ENCODE peak calls at places on chromosomes 12 and 14, in six cellular contexts. T is tibial nerve, E is Peyer's patch, B is endodermal cell, O is A549, I is uterus. Q is an unnamed sample.

GRCh38 chr14:63323148-63323547 is 4.4 kb upstream of the GPHB5 start:
- DNase-seq in B (no peak), O (no peak), E (no peak), T (no peak), I (no peak), Q (no peak)

GRCh38 chr12:119710941-119711551 is 43.1 kb downstream of the PRKAB1 start:
- DNase-seq in O (no peak), E (no peak), T (no peak), I (no peak), B (no peak), Q (no peak)

GRCh38 chr14:63857467-63858030 is 4.7 kb downstream of the SYNE2 start:
- DNase-seq in E (no peak), O (no peak), T (no peak), B (no peak), I (no peak), Q (no peak)

GRCh38 chr14:50726372-50727107 is 58.4 kb upstream of the SAV1 start:
- DNase-seq in O (no peak), E (no peak), T (no peak), B (no peak), I (no peak), Q (no peak)

GRCh38 chr12:40104461-40105264 is 1.2 kb downstream of the SLC2A13 start:
- DNase-seq in E (no peak), I (peak; percentile 18), O (peak; percentile 14), B (no peak), T (no peak), Q (no peak)

GRCh38 chr12:5244513-5244972 is 187.4 kb upstream of the NTF3 start:
- DNase-seq in E (peak; percentile 51), B (peak; percentile 84), T (no peak), I (no peak), O (no peak), Q (no peak)

GRCh38 chr12:68240079-68240478 is 13.3 kb downstream of the IL22 start:
- DNase-seq in B (no peak), I (peak; percentile 50), O (peak; percentile 52), T (no peak), E (no peak), Q (no peak)

GRCh38 chr14:50816419-50817047 is 14.4 kb downstream of the NIN start:
- DNase-seq in I (no peak), E (no peak), O (no peak), T (no peak), B (no peak), Q (no peak)

GRCh38 chr14:71163842-71164500 is 256.7 kb downstream of the PCNX1 start:
- DNase-seq in E (no peak), T (no peak), O (no peak), I (no peak), B (no peak), Q (no peak)

GRCh38 chr12:103647267-103647666 is 60.2 kb downstream of the STAB2 start:
- DNase-seq in T (no peak), E (no peak), I (no peak), O (peak; percentile 26), B (no peak), Q (no peak)

GRCh38 chr12:107236824-107237467 is 143.6 kb upstream of the CRY1 start:
- DNase-seq in I (no peak), B (no peak), T (no peak), O (no peak), E (no peak), Q (no peak)

GRCh38 chr12:88544991-88545684 is 35.1 kb downstream of the KITLG start:
- DNase-seq in I (no peak), B (no peak), O (no peak), E (no peak), T (no peak), Q (no peak)

GRCh38 chr12:118500302-118500701 is 123.9 kb downstream of the SUDS3 start:
- DNase-seq in B (no peak), I (no peak), T (no peak), E (no peak), O (no peak), Q (no peak)

GRCh38 chr14:100771121-100771800 is 44.6 kb downstream of the DLK1 start:
- DNase-seq in I (no peak), B (peak; percentile 28), O (no peak), T (no peak), E (peak; percentile 28), Q (no peak)

GRCh38 chr12:12927211-12928079 is 24.5 kb downstream of the GPRC5D start:
- DNase-seq in B (no peak), O (peak; percentile 96), T (peak; percentile 36), I (peak; percentile 29), E (peak; percentile 92), Q (peak; percentile 69)

GRCh38 chr12:52319097-52319496 is 2.1 kb downstream of the KRT83 start:
- DNase-seq in O (peak; percentile 59), T (no peak), E (peak; percentile 27), I (no peak), B (peak; percentile 70), Q (no peak)

GRCh38 chr12:90280564-90281058 is 572.0 kb upstream of the ATP2B1 start:
- DNase-seq in T (no peak), O (no peak), E (no peak), B (no peak), I (no peak), Q (no peak)

GRCh38 chr14:68245146-68246073 is 425.8 kb downstream of the RAD51B start:
- DNase-seq in T (no peak), I (peak; percentile 73), E (no peak), B (no peak), O (no peak), Q (no peak)

GRCh38 chr12:25293596-25293995 is 42.9 kb upstream of the KRAS start:
- DNase-seq in O (no peak), I (no peak), E (no peak), B (no peak), T (no peak), Q (no peak)

GRCh38 chr12:52063081-52063985 is 6.4 kb upstream of the ATG101 start:
- DNase-seq in B (no peak), T (no peak), E (no peak), O (no peak), I (no peak), Q (no peak)

GRCh38 chr12:103392722-103393121 is 103.0 kb downstream of the C12orf42 start:
- DNase-seq in B (no peak), E (no peak), O (no peak), T (no peak), I (no peak), Q (no peak)

GRCh38 chr12:3261782-3262359 is 184.7 kb downstream of the TSPAN9 start:
- DNase-seq in I (peak; percentile 40), T (no peak), B (no peak), E (no peak), O (no peak), Q (no peak)

GRCh38 chr12:96465896-96466295 is 23.5 kb upstream of the CFAP54 start:
- DNase-seq in T (no peak), O (no peak), E (no peak), B (no peak), I (no peak), Q (no peak)
- TF ChIP-seq CTCF in T (no peak), O (no peak), E (no peak), B (no peak), I (no peak), Q (no peak)

GRCh38 chr14:52076334-52076733 is 7.5 kb upstream of the NID2 start:
- DNase-seq in O (no peak), T (no peak), B (no peak), I (no peak), E (no peak), Q (peak; percentile 84)

GRCh38 chr14:52071675-52072074 is 2.8 kb upstream of the NID2 start:
- DNase-seq in E (no peak), T (no peak), I (no peak), O (no peak), B (no peak), Q (no peak)

GRCh38 chr14:52075371-52075770 is 6.5 kb upstream of the NID2 start:
- DNase-seq in O (no peak), B (no peak), T (no peak), I (no peak), E (no peak), Q (no peak)

GRCh38 chr14:52072266-52072780 is 3.5 kb upstream of the NID2 start:
- DNase-seq in E (no peak), I (no peak), B (no peak), O (no peak), T (no peak), Q (no peak)

GRCh38 chr14:52073251-52073650 is 4.4 kb upstream of the NID2 start:
- DNase-seq in T (no peak), B (no peak), O (no peak), E (no peak), I (no peak), Q (no peak)
- H3K4me1 ChIP-seq in T (peaks cover 10% of the 10 kb centered on the region), B (peaks cover 3% of the 10 kb centered on the region), O (peaks cover 5% of the 10 kb centered on the region), E (no peaks in the 10 kb centered on the region), I (no peaks in the 10 kb centered on the region), Q (peaks cover 25% of the 10 kb centered on the region)

DNA sequence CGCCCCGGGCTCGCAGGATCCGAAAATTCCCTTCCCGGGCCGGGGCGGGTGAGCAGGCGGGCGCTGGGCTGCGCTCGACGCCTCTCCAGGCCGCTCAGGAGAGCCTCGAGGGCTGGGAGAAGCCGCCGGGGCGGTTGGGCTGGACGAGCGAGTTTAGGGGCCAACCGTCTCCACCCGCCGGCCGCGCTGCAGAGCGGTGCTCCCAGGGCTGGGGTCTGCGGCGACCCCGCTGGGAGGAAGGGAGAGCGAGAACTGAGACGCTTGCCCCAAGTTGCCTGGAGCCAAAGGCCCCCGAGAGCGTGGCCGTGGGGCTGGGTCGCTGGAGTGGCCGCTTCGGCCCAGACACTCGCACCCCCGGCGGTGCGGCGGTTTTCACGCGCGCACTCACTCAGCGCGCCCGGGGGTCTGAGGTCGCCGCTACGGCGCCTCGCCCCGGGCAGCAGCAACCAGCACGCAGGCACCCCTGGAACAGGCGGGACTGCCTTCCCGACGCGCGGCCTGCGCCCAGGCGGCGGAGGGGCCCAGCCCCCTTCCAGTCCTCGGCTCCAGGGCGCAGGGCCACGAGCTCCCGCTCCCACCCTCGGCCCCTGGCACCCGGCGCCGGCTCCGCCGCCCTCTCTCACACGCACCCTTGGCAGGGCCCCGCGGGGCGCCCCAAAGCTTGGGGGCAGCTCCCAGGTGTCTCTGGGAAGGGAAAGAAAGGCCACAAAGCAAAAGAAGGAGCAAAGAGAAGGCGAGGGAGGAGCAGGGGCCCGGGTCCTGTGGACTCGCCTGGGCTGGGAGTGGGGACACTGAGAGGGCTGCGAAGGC is 586 bp upstream of the EFS start:
- DNase-seq in E (no peak), O (no peak), I (no peak), T (no peak), B (peak; percentile 78), Q (no peak)
- H3K4me3 ChIP-seq in E (peak overlapping the region; percentile 20), O (no peak overlapping the region), I (peak overlapping the region; percentile 68), T (peak overlapping the region; percentile 77), B (peak overlapping the region; percentile 84), Q (peak overlapping the region; percentile 49)

GRCh38 chr14:78758333-78758732 is 588.2 kb downstream of the NRXN3 start:
- DNase-seq in T (no peak), I (no peak), O (peak; percentile 56), B (peak; percentile 72), E (no peak), Q (no peak)
- TF ChIP-seq CTCF in T (peak; percentile 18), I (no peak), O (peak; percentile 23), B (peak; percentile 78), E (peak; percentile 13), Q (peak; percentile 54)

Q was measured in right atrium auricular region.